ENCODE peak calls at places on chromosomes 13 and 19, in five cellular contexts. T is MM.1S, R is H1, F is IMR-90, C is fibroblast of lung. J is an unnamed sample.
A peak's percentile ranks its signal among the peaks of the same experiment; 100 is the strongest.

GRCh38 chr19:35395762-35396199 is 24.9 kb downstream of the GPR42 start:
- DNase-seq in F (no peak), C (no peak), T (no peak), R (no peak), J (no peak)

GRCh38 chr13:98878421-98879126 is 99.3 kb downstream of the DOCK9 start:
- DNase-seq in F (no peak), C (no peak), T (no peak), R (no peak), J (no peak)

GRCh38 chr13:110246530-110246929 is 60.4 kb downstream of the COL4A1 start:
- DNase-seq in F (no peak), C (no peak), T (no peak), R (no peak), J (no peak)

GRCh38 chr19:53012006-53012405 is 1.7 kb upstream of the ERVV-1 start:
- DNase-seq in F (no peak), T (no peak), R (no peak), C (no peak), J (no peak)

GRCh38 chr19:34096020-34096915 is 76.0 kb upstream of the LSM14A start:
- DNase-seq in T (peak; percentile 47), F (peak; percentile 50), C (peak; percentile 33), R (no peak), J (peak; percentile 28)

GRCh38 chr19:18349524-18350128 is 9.2 kb downstream of the PGPEP1 start:
- DNase-seq in T (no peak), R (no peak), C (peak; percentile 47), F (peak; percentile 65), J (no peak)

GRCh38 chr13:112073245-112074138 is 6.5 kb downstream of the SOX1 start:
- DNase-seq in C (no peak), T (no peak), R (no peak), F (no peak), J (no peak)

GRCh38 chr13:78319101-78319627 is 284.2 kb downstream of the POU4F1 start:
- DNase-seq in C (no peak), R (no peak), F (no peak), T (no peak), J (no peak)

GRCh38 chr13:94713556-94714182 is 1.3 kb upstream of the SOX21 start:
- DNase-seq in C (no peak), R (no peak), T (no peak), F (no peak), J (no peak)

GRCh38 chr13:40622246-40622645 is 44.2 kb downstream of the FOXO1 start:
- DNase-seq in C (no peak), R (no peak), F (no peak), T (no peak), J (no peak)

GRCh38 chr13:30422056-30422914 is at the start of gene UBE2L5:
- DNase-seq in T (peak; percentile 40), F (peak; percentile 74), C (peak; percentile 85), R (no peak), J (peak; percentile 79)

GRCh38 chr19:28185646-28186045 is 1027.3 kb downstream of the UQCRFS1 start:
- DNase-seq in T (no peak), C (peak; percentile 40), R (no peak), F (no peak), J (peak; percentile 18)

GRCh38 chr19:51440846-51441409 is 17.3 kb downstream of the SIGLEC8 start:
- DNase-seq in C (no peak), T (no peak), F (no peak), R (no peak), J (no peak)

GRCh38 chr13:111114362-111115050 is 604 bp upstream of the ARHGEF7 start:
- DNase-seq in C (peak; percentile 43), T (peak; percentile 26), F (peak; percentile 43), R (no peak), J (peak; percentile 20)

GRCh38 chr13:67299072-67299635 is 69.0 kb upstream of the PCDH9 start:
- DNase-seq in T (no peak), C (peak; percentile 96), R (no peak), F (peak; percentile 91), J (peak; percentile 95)

GRCh38 chr13:36051082-36051481 is 80.1 kb downstream of the DCLK1 start:
- DNase-seq in R (no peak), C (no peak), F (no peak), T (no peak), J (no peak)

GRCh38 chr19:18173572-18174294 is at the start of gene IFI30:
- DNase-seq in F (no peak), R (no peak), T (peak; percentile 57), C (no peak), J (no peak)

GRCh38 chr13:102905905-102906304 is 60.1 kb downstream of the ERCC5 start:
- DNase-seq in R (no peak), T (no peak), C (no peak), F (no peak), J (no peak)

GRCh38 chr13:69935043-69935442 is 172.6 kb upstream of the ATXN8OS start:
- DNase-seq in R (no peak), C (no peak), T (peak; percentile 61), F (no peak), J (no peak)

GRCh38 chr19:15298847-15299567 is 33.3 kb downstream of the BRD4 start:
- DNase-seq in R (no peak), F (no peak), T (no peak), C (no peak), J (no peak)

GRCh38 chr19:5960005-5961001 is 17.6 kb downstream of the RANBP3 start:
- DNase-seq in C (no peak), F (no peak), T (no peak), R (no peak), J (no peak)

GRCh38 chr13:36712290-36712689 is 38.5 kb downstream of the SERTM1 start:
- DNase-seq in R (no peak), T (no peak), C (peak; percentile 20), F (no peak), J (no peak)

GRCh38 chr19:51098366-51099069 is 9.7 kb downstream of the CTU1 start:
- DNase-seq in R (no peak), C (peak; percentile 6), F (no peak), T (no peak), J (no peak)

GRCh38 chr19:16382775-16383543 is 58.3 kb downstream of the KLF2 start:
- DNase-seq in F (peak; percentile 85), R (peak; percentile 61), T (peak; percentile 78), C (peak; percentile 72), J (peak; percentile 57)

GRCh38 chr13:53782400-53783030 is 753.9 kb downstream of the OLFM4 start:
- DNase-seq in R (no peak), F (peak; percentile 17), C (peak; percentile 26), T (peak; percentile 66), J (peak; percentile 18)

GRCh38 chr13:57813641-57814040 is 182.1 kb downstream of the PCDH17 start:
- DNase-seq in C (peak; percentile 48), R (no peak), T (no peak), F (no peak), J (peak; percentile 31)

GRCh38 chr13:37173214-37173613 is 67.8 kb upstream of the CSNK1A1L start:
- DNase-seq in C (peak; percentile 92), T (no peak), F (peak; percentile 89), R (no peak), J (peak; percentile 91)

GRCh38 chr13:27353166-27353583 is 71.2 kb upstream of the GTF3A start:
- DNase-seq in C (peak; percentile 77), F (peak; percentile 88), R (no peak), T (peak; percentile 55), J (peak; percentile 69)

GRCh38 chr19:52566588-52566987 is 3.5 kb upstream of the ZNF701 start:
- DNase-seq in F (peak; percentile 84), T (no peak), R (no peak), C (peak; percentile 60), J (peak; percentile 52)

GRCh38 chr13:82356667-82357066 is 1525.6 kb downstream of the SLITRK1 start:
- DNase-seq in R (no peak), C (no peak), F (no peak), T (no peak), J (no peak)

GRCh38 chr19:13881692-13882418 is 4.9 kb downstream of the NANOS3 start:
- DNase-seq in C (peak; percentile 73), F (peak; percentile 39), R (no peak), T (no peak), J (peak; percentile 60)
- H3K4me1 ChIP-seq in C (peaks cover 14% of the 10 kb centered on the region), F (peaks cover 19% of the 10 kb centered on the region), R (peaks cover 16% of the 10 kb centered on the region), T (peaks cover 33% of the 10 kb centered on the region), J (peaks cover 24% of the 10 kb centered on the region)

DNA sequence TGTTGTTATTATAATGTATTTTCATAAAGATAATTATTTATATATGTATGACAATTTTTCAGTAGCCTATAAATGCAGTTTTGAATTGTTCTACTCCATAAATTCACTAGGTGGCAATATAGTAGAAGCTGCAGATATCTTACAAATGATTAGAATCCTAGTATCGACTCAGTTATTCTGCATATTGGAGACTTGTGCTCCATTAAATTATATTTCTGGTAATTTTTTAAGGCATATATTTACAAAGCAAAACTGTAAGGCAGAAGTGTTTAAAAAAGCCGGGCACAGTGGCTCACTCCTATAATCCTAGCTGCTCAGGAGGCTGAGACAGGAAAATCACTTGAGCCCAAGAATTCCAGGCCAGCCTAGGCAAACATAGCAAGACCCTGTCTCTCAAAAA is 58.7 kb downstream of the DPY19L3 start:
- DNase-seq in T (peak; percentile 25), R (no peak), C (no peak), F (peak; percentile 10), J (no peak)
- TF ChIP-seq CTCF in T (peak; percentile 33), R (no peak), C (peak; percentile 41), F (peak; percentile 21), J (peak; percentile 16)

GRCh38 chr13:52127378-52127777 is 1.5 kb downstream of the NEK5 start:
- DNase-seq in F (no peak), R (no peak), C (peak; percentile 94), T (no peak), J (peak; percentile 93)
- H3K4me2 ChIP-seq in F (peak overlapping the region; percentile 49), R (peak overlapping the region; percentile 70), C (peak overlapping the region; percentile 61), T (peak overlapping the region; percentile 77), J (peak overlapping the region; percentile 99)

DNA sequence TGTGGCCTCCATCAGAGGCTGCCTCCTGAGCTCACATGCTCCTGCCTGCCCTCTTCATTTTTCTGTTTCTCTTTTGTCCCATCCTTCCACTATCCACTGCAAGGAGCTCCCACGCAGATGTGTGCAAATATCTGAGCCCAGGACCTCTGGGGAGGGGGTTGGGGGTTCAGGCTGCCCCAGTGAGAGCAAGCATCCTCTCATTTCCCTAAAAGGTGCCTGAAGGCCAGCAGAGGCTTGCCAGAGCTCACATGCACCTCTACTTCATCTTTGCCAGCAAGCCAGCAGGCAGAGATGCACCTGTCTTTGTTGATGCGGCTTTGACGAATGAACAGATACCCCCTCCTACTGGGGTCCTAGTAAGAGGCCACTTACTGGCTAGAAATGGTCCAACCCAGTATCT is 128.8 kb downstream of the FGF9 start:
- DNase-seq in F (no peak), T (no peak), C (no peak), R (no peak), J (no peak)
- H3K4me1 ChIP-seq in F (peaks cover 2% of the 10 kb centered on the region), T (no peaks in the 10 kb centered on the region), C (no peaks in the 10 kb centered on the region), R (no peaks in the 10 kb centered on the region), J (no peaks in the 10 kb centered on the region)

J was measured in astrocyte.